ENCODE peak calls at places on chromosomes 13 and 19, in four cellular contexts. X, N, L and M are unnamed samples.

GRCh38 chr13:38530492-38530891 is 156.4 kb upstream of the FREM2 start:
- DNase-seq in X (no peak), N (no peak), L (no peak), M (no peak)

GRCh38 chr19:53865523-53865917 is 2.2 kb upstream of the MYADM start:
- DNase-seq in X (no peak), N (no peak), L (peak), M (no peak)

GRCh38 chr13:112252744-112253590 is 123.2 kb upstream of the SPACA7 start:
- DNase-seq in X (no peak), N (no peak), L (no peak), M (no peak)

GRCh38 chr13:68358218-68358817 is 1128.2 kb upstream of the PCDH9 start:
- DNase-seq in X (no peak), N (no peak), L (no peak), M (no peak)

GRCh38 chr13:113793718-113794085 is 34.7 kb downstream of the TMEM255B start:
- DNase-seq in X (no peak), N (no peak), L (no peak), M (no peak)

GRCh38 chr13:102405499-102406079 is 3.7 kb upstream of the FGF14 start:
- DNase-seq in X (no peak), N (no peak), L (no peak), M (no peak)

GRCh38 chr13:40494932-40495619 is 171.4 kb downstream of the FOXO1 start:
- DNase-seq in X (no peak), N (no peak), L (no peak), M (no peak)

GRCh38 chr13:113053376-113053775 is 52.2 kb upstream of the F7 start:
- DNase-seq in X (no peak), N (no peak), L (no peak), M (no peak)

GRCh38 chr13:83088858-83089257 is 793.4 kb downstream of the SLITRK1 start:
- DNase-seq in X (no peak), N (no peak), L (no peak), M (no peak)
- TF ChIP-seq MAX in X (no peak), N (no peak), L (no peak), M (no peak)

GRCh38 chr13:31518666-31519065 is 220.7 kb upstream of the RXFP2 start:
- DNase-seq in X (no peak), N (no peak), L (no peak), M (no peak)
- H2AFZ ChIP-seq in X (no peak), N (no peak), L (no peak), M (no peak)

DNA sequence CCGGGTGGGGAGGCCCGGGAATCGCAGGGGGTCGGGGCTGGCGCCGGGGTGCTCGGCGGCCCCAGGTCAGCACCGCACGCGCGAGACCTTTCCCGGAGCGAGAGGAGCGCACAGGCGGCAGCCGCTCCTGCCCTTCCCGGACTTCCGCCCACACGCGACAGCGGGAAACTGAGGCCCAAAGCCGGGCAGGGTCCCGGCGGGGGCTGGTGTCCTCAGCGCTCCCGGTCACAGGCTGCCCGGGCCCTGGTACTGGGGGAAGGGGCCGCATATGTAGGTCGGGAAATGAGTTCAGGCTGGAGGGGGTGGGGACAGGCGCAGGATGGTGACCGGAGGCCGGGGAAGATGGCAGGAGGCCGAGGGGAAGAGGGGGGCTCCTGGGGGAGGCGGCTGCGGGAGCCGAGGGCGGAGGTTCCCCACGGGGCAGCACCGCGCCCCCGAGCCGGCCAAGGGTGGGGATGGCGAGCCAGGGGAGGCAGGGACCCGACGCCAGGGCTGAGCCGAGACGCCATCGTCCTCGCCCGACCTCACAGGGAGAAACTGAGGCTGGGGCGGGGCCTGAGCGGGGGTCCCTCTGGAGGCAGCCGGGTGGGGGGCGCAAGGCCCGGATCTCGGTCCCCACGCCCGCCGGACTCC is 662 bp downstream of the CBARP start:
- DNase-seq in X (no peak), N (no peak), L (no peak), M (peak)
- TF ChIP-seq EZH2 in X (no peak), N (no peak), L (no peak), M (no peak)

DNA sequence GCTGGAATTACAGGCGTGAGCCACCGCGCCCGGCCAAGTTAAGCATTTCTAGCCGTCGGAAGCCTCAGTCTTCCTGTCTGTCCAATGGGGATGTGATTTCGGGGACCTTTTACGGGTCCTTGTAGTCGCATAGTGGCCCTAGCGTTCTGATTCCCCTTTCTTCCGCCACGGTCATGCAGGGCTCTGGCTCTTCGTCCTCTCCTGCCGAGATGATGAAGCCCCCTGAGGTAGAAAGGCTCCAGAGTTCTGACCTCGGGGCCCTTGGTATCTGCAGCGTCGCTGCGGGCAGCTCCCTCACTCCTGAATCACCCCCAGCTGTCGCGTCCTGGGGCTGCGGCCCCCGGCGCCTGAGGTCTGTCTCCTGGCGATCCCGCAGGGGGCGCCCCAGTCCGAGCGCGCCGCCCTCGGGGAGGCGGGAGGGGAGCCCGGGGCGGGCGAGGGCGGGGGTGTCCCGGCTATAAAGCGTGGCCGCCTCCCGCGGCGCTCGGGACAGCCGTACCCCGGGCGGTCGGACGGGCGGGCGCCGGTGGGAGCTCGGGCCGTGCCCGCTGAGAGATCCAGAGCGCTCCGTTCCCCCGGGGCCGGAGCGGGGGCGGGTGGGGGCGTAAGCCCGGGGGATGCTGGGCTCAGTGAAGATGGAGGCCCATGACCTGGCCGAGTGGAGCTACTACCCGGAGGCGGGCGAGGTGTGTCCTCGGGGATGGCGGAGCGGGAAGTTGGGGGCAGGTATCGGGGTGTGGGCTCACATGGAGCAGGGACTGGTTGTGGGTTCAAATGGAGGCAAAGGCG is at the start of gene FOXA3:
- DNase-seq in X (no peak), N (no peak), L (peak), M (peak)
- TF ChIP-seq MAX in X (no peak), N (no peak), L (peak), M (no peak)

GRCh38 chr19:9914001-9914314 is 22.4 kb downstream of the OLFM2 start:
- DNase-seq in X (no peak), N (no peak), L (no peak), M (no peak)
- H2AFZ ChIP-seq in X (no peak), N (no peak), L (no peak), M (peak)

GRCh38 chr13:22189176-22190048 is 518.5 kb downstream of the FGF9 start:
- DNase-seq in X (no peak), N (no peak), L (no peak), M (no peak)
- TF ChIP-seq EZH2 in X (no peak), N (no peak), L (no peak), M (no peak)

DNA sequence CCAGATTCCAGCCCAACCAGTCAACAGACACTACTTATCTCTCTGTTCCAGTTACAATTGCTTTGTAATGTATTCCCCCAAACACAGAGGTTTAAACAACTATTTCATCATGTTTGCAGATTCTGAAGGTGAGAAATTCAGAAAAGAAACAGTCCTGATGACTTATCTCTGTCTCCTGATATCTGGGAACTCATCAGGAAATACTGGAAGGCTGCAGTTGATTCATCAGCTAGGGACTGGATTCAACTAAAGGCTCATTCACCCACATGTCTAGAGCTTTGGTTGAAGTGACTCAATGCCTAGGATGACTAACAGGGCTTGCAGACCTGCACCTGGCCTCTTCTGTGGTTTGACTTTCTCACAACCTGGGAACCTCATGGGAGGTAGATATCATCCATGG is 56.6 kb upstream of the GPC6 start:
- DNase-seq in X (no peak), N (no peak), L (peak), M (no peak)
- TF ChIP-seq MAX in X (no peak), N (no peak), L (no peak), M (no peak)

GRCh38 chr19:38544569-38545315 is 73.0 kb downstream of the MAP4K1 start:
- DNase-seq in X (peak), N (no peak), L (no peak), M (no peak)

GRCh38 chr19:38542040-38542439 is 75.7 kb downstream of the MAP4K1 start:
- DNase-seq in X (no peak), N (no peak), L (no peak), M (no peak)

GRCh38 chr19:38543286-38543806 is 74.4 kb downstream of the MAP4K1 start:
- DNase-seq in X (no peak), N (no peak), L (no peak), M (no peak)

GRCh38 chr19:38545596-38545995 is 72.2 kb downstream of the MAP4K1 start:
- DNase-seq in X (no peak), N (no peak), L (no peak), M (no peak)

GRCh38 chr19:38543807-38544568 is 73.8 kb downstream of the MAP4K1 start:
- DNase-seq in X (peak), N (peak), L (peak), M (peak)
- H2AFZ ChIP-seq in X (peak), N (peak), L (no peak), M (peak)